ENCODE peak calls at places on chromosomes 7 and 10, in four cellular contexts. R is HL-60, M is K562, Q is GM12878. H is an unnamed sample.

GRCh38 chr10:132276179-132276675 is 31.5 kb downstream of the STK32C start:
- DNase-seq in R (no peak), M (no peak), Q (no peak), H (no peak)

GRCh38 chr10:132879408-132880147 is 62.8 kb downstream of the CFAP46 start:
- DNase-seq in Q (no peak), R (no peak), M (no peak), H (no peak)

GRCh38 chr7:55065511-55066229 is 46.9 kb downstream of the EGFR start:
- DNase-seq in R (no peak), M (no peak), Q (peak), H (no peak)

GRCh38 chr7:50608196-50608906 is 43.1 kb upstream of the DDC start:
- DNase-seq in R (no peak), Q (no peak), M (no peak), H (no peak)

GRCh38 chr7:127845497-127846214 is 185.6 kb downstream of the LRRC4 start:
- DNase-seq in Q (no peak), R (no peak), M (no peak), H (no peak)

GRCh38 chr10:127649642-127650041 is 87.3 kb upstream of the FOXI2 start:
- DNase-seq in R (peak), Q (no peak), M (no peak), H (no peak)

GRCh38 chr10:80599424-80599847 is 61.7 kb downstream of the SH2D4B start:
- DNase-seq in R (peak), M (peak), Q (peak), H (peak)

GRCh38 chr7:128906766-128907559 is 3.5 kb downstream of the KCP start:
- DNase-seq in R (no peak), M (no peak), Q (no peak), H (no peak)

GRCh38 chr7:95335093-95335492 is 10.8 kb upstream of the PON1 start:
- DNase-seq in R (no peak), Q (no peak), M (no peak), H (no peak)

GRCh38 chr10:33376976-33377657 is 42.6 kb upstream of the NRP1 start:
- DNase-seq in R (no peak), Q (no peak), M (no peak), H (no peak)

GRCh38 chr7:16646427-16647081 is 573 bp downstream of the BZW2 start:
- DNase-seq in Q (no peak), M (no peak), R (no peak), H (no peak)

DNA sequence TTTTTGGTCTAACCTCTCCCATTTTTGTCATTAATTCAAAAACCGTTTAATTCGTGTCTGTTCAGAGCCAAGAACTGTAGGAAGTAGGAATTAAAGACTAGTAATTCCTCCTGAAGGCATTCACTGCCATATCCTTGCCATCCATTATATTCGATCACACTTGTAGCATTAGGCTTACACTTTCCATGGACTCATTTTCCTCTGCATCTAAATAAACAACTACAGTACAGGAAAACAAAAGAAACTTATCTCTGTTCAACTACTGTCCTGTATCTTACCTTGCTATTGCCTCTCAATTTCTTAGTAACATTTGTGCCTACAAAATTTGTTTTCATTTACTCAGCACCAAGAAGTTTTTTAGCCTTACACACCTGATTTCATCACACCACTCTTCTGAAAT is 111.6 kb upstream of the SEMA3C start:
- DNase-seq in M (no peak), R (no peak), Q (no peak), H (no peak)
- TF ChIP-seq SPI1 in M (no peak), R (no peak), Q (no peak), H (no peak)

DNA sequence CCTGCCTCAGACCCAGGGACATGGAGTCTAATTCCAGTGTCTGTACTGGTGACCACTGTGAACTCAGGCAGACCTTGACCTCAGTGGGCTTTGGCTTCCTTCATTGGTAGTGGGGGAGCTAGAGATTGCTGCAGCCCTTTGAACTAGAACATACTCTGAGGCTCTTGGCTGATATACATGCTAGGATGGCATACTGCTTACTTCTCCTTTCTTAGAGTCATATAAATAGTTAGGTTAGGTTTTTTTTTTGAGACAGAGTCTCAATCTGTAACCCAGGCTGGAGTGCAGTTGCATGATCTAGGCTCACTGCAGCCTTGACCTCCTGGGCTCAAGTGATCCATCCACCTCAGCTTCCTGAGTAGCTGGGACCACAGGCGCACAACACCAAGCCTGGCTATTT is 49.7 kb downstream of the TMEM178B start:
- DNase-seq in R (no peak), Q (no peak), M (no peak), H (no peak)
- TF ChIP-seq POLR2AphosphoS5 in R (no peak), Q (no peak), M (no peak), H (no peak)

GRCh38 chr7:80243425-80243824 is 108.8 kb downstream of the GNAI1 start:
- DNase-seq in Q (no peak), M (no peak), R (no peak), H (no peak)

GRCh38 chr7:80249619-80250305 is 115.1 kb downstream of the GNAI1 start:
- DNase-seq in Q (no peak), M (no peak), R (no peak), H (no peak)

GRCh38 chr7:80249184-80249583 is 114.6 kb downstream of the GNAI1 start:
- DNase-seq in M (no peak), Q (no peak), R (no peak), H (no peak)

GRCh38 chr7:80244206-80244956 is 109.8 kb downstream of the GNAI1 start:
- DNase-seq in Q (no peak), R (no peak), M (no peak), H (no peak)

DNA sequence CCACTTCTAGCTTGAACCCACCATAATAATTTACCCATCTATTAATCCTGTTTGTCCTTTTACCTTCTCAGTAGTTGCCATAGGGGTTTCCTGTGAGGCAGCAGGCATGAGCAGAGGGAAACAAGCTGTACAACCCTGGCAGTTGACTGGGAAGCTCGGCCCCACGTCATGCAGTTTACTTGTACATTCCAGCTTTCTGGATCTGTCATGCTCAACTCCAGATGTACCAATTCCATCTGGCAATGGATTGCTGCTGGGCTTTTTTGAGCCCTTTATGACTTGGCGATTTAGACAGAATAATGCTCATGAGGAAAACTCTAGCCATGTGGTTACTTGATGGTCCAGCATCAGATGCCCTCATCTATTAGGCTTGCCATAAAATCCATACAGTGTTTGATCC is 112.5 kb downstream of the GNAI1 start:
- DNase-seq in Q (no peak), M (no peak), R (no peak), H (no peak)
- TF ChIP-seq SPI1 in Q (no peak), M (no peak), R (no peak), H (no peak)

GRCh38 chr7:102426268-102427031 is 6.9 kb upstream of the ORAI2 start:
- DNase-seq in M (no peak), Q (peak), R (peak), H (no peak)

GRCh38 chr7:102432476-102433318 is 678 bp upstream of the ORAI2 start:
- DNase-seq in M (peak), R (no peak), Q (no peak), H (no peak)

GRCh38 chr7:102431617-102432298 is 1.6 kb upstream of the ORAI2 start:
- DNase-seq in R (peak), Q (no peak), M (no peak), H (no peak)

GRCh38 chr7:102425639-102426267 is 7.6 kb upstream of the ORAI2 start:
- DNase-seq in M (no peak), R (peak), Q (peak), H (peak)

GRCh38 chr7:102429141-102429904 is 4.1 kb upstream of the ORAI2 start:
- DNase-seq in Q (no peak), M (no peak), R (no peak), H (no peak)
- TF ChIP-seq POLR2AphosphoS5 in Q (no peak), M (no peak), R (no peak), H (no peak)

GRCh38 chr7:24233386-24233785 is 50.6 kb upstream of the NPY start:
- DNase-seq in Q (no peak), M (no peak), R (no peak), H (no peak)
- TF ChIP-seq SPI1 in Q (no peak), M (no peak), R (no peak), H (no peak)